ENCODE peak calls at places on chromosome 20, in six cellular contexts. C, V, S, Y, U and X are unnamed samples.

GRCh38 chr20:6663751-6664388 is 103.6 kb upstream of the BMP2 start:
- DNase-seq in C (no peak), V (no peak), U (no peak), S (peak; percentile 35), Y (no peak), X (peak; percentile 54)

GRCh38 chr20:48823960-48824497 is 3.8 kb downstream of the PREX1 start:
- DNase-seq in C (no peak), V (no peak), Y (no peak), S (peak; percentile 83), U (peak; percentile 83), X (no peak)

GRCh38 chr20:416950-417800 is 9.1 kb downstream of the RBCK1 start:
- DNase-seq in S (no peak), Y (no peak), V (no peak), C (no peak), U (no peak), X (no peak)

GRCh38 chr20:38269715-38270114 is 9.2 kb upstream of the KIAA1755 start:
- DNase-seq in S (no peak), U (no peak), Y (no peak), V (no peak), C (no peak), X (no peak)

GRCh38 chr20:48603116-48603818 is 224.5 kb downstream of the PREX1 start:
- DNase-seq in V (no peak), Y (no peak), C (peak; percentile 63), U (no peak), S (no peak), X (peak; percentile 93)

GRCh38 chr20:44052166-44052565 is 134.8 kb downstream of the JPH2 start:
- DNase-seq in V (no peak), C (no peak), Y (no peak), U (no peak), S (no peak), X (peak; percentile 29)

GRCh38 chr20:61668064-61668463 is 397.6 kb downstream of the TAF4 start:
- DNase-seq in U (no peak), C (no peak), Y (peak; percentile 58), S (no peak), V (no peak), X (no peak)

GRCh38 chr20:25296094-25297093 is 48.5 kb downstream of the PYGB start:
- DNase-seq in S (no peak), V (no peak), Y (no peak), U (no peak), C (no peak), X (no peak)

GRCh38 chr20:23492292-23492691 is 1.4 kb downstream of the CST8 start:
- DNase-seq in U (no peak), S (no peak), C (no peak), Y (no peak), V (no peak), X (no peak)

GRCh38 chr20:24664266-24664986 is 195.0 kb downstream of the SYNDIG1 start:
- DNase-seq in V (no peak), Y (no peak), S (no peak), C (no peak), U (no peak), X (peak; percentile 22)

GRCh38 chr20:50303573-50304500 is 113.2 kb downstream of the CEBPB start:
- DNase-seq in C (peak; percentile 20), S (peak; percentile 84), Y (peak; percentile 71), U (no peak), V (no peak), X (no peak)

GRCh38 chr20:58813369-58813768 is 37.3 kb downstream of the GNAS-AS1 start:
- DNase-seq in U (no peak), C (no peak), Y (no peak), S (no peak), V (no peak), X (no peak)

GRCh38 chr20:56631990-56632327 is 2.9 kb downstream of the TFAP2C start:
- DNase-seq in U (no peak), S (no peak), Y (no peak), C (no peak), V (no peak), X (no peak)

GRCh38 chr20:23060629-23061028 is 11.2 kb upstream of the THBD start:
- DNase-seq in Y (no peak), S (no peak), U (no peak), C (no peak), V (no peak), X (peak; percentile 59)

GRCh38 chr20:37526839-37527637 is 638 bp downstream of the BLCAP start:
- DNase-seq in V (no peak), S (peak; percentile 30), Y (no peak), C (no peak), U (no peak), X (peak; percentile 68)

GRCh38 chr20:62244644-62245108 is 6.4 kb downstream of the OSBPL2 start:
- DNase-seq in U (no peak), V (no peak), C (no peak), Y (no peak), S (no peak), X (no peak)

GRCh38 chr20:15740046-15740775 is 833.0 kb downstream of the KIF16B start:
- DNase-seq in U (no peak), V (no peak), S (no peak), Y (no peak), C (no peak), X (no peak)

GRCh38 chr20:4190792-4191519 is 175.6 kb upstream of the RNF24 start:
- DNase-seq in S (no peak), U (no peak), C (no peak), V (no peak), Y (no peak), X (no peak)

GRCh38 chr20:39961667-39962066 is 727.4 kb downstream of the MAFB start:
- DNase-seq in C (no peak), S (no peak), V (no peak), Y (no peak), U (no peak), X (peak; percentile 62)

GRCh38 chr20:62368303-62368628 is 1.2 kb upstream of the LAMA5 start:
- DNase-seq in V (no peak), Y (no peak), U (no peak), S (no peak), C (no peak), X (no peak)

GRCh38 chr20:35561671-35562070 is 19.8 kb downstream of the ERGIC3 start:
- DNase-seq in S (no peak), U (no peak), V (no peak), C (peak; percentile 52), Y (no peak), X (no peak)

GRCh38 chr20:46215913-46216707 is 92.2 kb downstream of the CDH22 start:
- DNase-seq in Y (no peak), U (peak; percentile 91), S (peak; percentile 59), C (peak; percentile 91), V (no peak), X (peak; percentile 97)

GRCh38 chr20:59074456-59074855 is 31.9 kb upstream of the PRELID3B start:
- DNase-seq in U (no peak), V (no peak), S (peak; percentile 75), C (no peak), Y (no peak), X (no peak)

GRCh38 chr20:44438782-44439181 is 36.9 kb upstream of the TTPAL start:
- DNase-seq in S (no peak), C (no peak), U (no peak), Y (no peak), V (no peak), X (no peak)

GRCh38 chr20:47272893-47273590 is 83.5 kb downstream of the ZMYND8 start:
- DNase-seq in S (peak; percentile 69), C (peak; percentile 36), Y (peak; percentile 73), V (no peak), U (peak; percentile 42), X (peak; percentile 56)

GRCh38 chr20:44219287-44219686 is 8.7 kb upstream of the OSER1 start:
- DNase-seq in U (no peak), Y (no peak), S (no peak), C (no peak), V (no peak), X (peak; percentile 63)

GRCh38 chr20:32448306-32449056 is 90.3 kb downstream of the ASXL1 start:
- DNase-seq in S (no peak), Y (no peak), C (no peak), U (no peak), V (no peak), X (no peak)

GRCh38 chr20:54221383-54221782 is 13.5 kb downstream of the PFDN4 start:
- DNase-seq in Y (no peak), C (no peak), S (no peak), V (no peak), U (no peak), X (no peak)

GRCh38 chr20:24694157-24694726 is 224.8 kb downstream of the SYNDIG1 start:
- DNase-seq in S (no peak), Y (no peak), U (no peak), V (no peak), C (peak; percentile 9), X (peak; percentile 41)